ENCODE peak calls at places on chromosomes 13 and 19, in six cellular contexts. One of them, this sample, is unnamed.

GRCh38 chr19:7869910-7870511 is 4.2 kb downstream of the PRR36 start:
- DNase-seq in GM23248: peak
- DNase-seq in colonic mucosa: peak
- DNase-seq in CD4-positive, alpha-beta T cell: no peak
- DNase-seq in transverse colon: peak
- DNase-seq in CD8-positive, alpha-beta T cell: peak
- DNase-seq in this sample: no peak

GRCh38 chr13:66689628-66690027 is 540.5 kb downstream of the PCDH9 start:
- DNase-seq in CD8-positive, alpha-beta T cell: no peak
- DNase-seq in CD4-positive, alpha-beta T cell: no peak
- DNase-seq in transverse colon: no peak
- DNase-seq in colonic mucosa: no peak
- DNase-seq in GM23248: no peak
- DNase-seq in this sample: peak

GRCh38 chr19:9865732-9866627 is 30.9 kb downstream of the PIN1 start:
- DNase-seq in GM23248: no peak
- DNase-seq in colonic mucosa: no peak
- DNase-seq in CD4-positive, alpha-beta T cell: peak
- DNase-seq in transverse colon: no peak
- DNase-seq in CD8-positive, alpha-beta T cell: peak
- DNase-seq in this sample: no peak

GRCh38 chr13:44730099-44730498 is 154.0 kb upstream of the TSC22D1 start:
- DNase-seq in CD8-positive, alpha-beta T cell: no peak
- DNase-seq in GM23248: no peak
- DNase-seq in CD4-positive, alpha-beta T cell: no peak
- DNase-seq in colonic mucosa: no peak
- DNase-seq in transverse colon: no peak
- DNase-seq in this sample: no peak

GRCh38 chr13:70255406-70255991 is 147.2 kb upstream of the KLHL1 start:
- DNase-seq in colonic mucosa: no peak
- DNase-seq in GM23248: no peak
- DNase-seq in transverse colon: no peak
- DNase-seq in CD4-positive, alpha-beta T cell: no peak
- DNase-seq in CD8-positive, alpha-beta T cell: no peak
- DNase-seq in this sample: no peak

GRCh38 chr19:39647918-39648317 is 7.8 kb upstream of the LGALS16 start:
- DNase-seq in colonic mucosa: no peak
- DNase-seq in CD4-positive, alpha-beta T cell: no peak
- DNase-seq in transverse colon: no peak
- DNase-seq in GM23248: no peak
- DNase-seq in CD8-positive, alpha-beta T cell: no peak
- DNase-seq in this sample: no peak

GRCh38 chr13:75461314-75461713 is 20.7 kb downstream of the TBC1D4 start:
- DNase-seq in transverse colon: no peak
- DNase-seq in CD8-positive, alpha-beta T cell: no peak
- DNase-seq in CD4-positive, alpha-beta T cell: no peak
- DNase-seq in colonic mucosa: no peak
- DNase-seq in GM23248: no peak
- DNase-seq in this sample: no peak

GRCh38 chr13:22740264-22740663 is 440.5 kb upstream of the SGCG start:
- DNase-seq in transverse colon: no peak
- DNase-seq in CD8-positive, alpha-beta T cell: no peak
- DNase-seq in GM23248: no peak
- DNase-seq in colonic mucosa: no peak
- DNase-seq in CD4-positive, alpha-beta T cell: no peak
- DNase-seq in this sample: no peak

GRCh38 chr13:23730251-23730650 is 158.9 kb downstream of the MIPEP start:
- DNase-seq in transverse colon: no peak
- DNase-seq in colonic mucosa: no peak
- DNase-seq in GM23248: no peak
- DNase-seq in CD4-positive, alpha-beta T cell: no peak
- DNase-seq in CD8-positive, alpha-beta T cell: no peak
- DNase-seq in this sample: no peak

DNA sequence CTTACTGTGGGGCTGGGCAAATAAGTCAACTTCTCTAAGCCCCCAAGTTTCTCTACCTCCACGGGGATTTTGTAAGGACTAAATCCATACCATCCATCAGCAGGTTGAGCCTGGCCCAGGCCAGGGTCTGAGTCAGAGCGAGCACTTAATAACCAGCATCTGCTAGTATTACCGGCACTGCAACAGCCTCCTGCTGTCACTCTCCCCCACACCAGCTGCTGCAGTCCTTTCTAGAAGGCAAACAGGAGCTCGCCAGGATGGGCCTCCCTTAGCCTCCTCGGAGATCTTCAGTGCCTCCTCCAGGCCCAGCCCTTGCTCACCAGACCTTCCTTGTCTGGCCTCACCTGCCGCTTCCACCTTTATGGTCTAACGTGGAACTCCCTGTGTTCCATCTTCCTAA is 3.2 kb downstream of the NAPA start:
- DNase-seq in GM23248: peak
- DNase-seq in CD8-positive, alpha-beta T cell: no peak
- DNase-seq in CD4-positive, alpha-beta T cell: no peak
- DNase-seq in colonic mucosa: no peak
- DNase-seq in transverse colon: no peak
- DNase-seq in this sample: no peak
- H3K27ac ChIP-seq in GM23248: peak
- H3K27ac ChIP-seq in CD8-positive, alpha-beta T cell: no peak
- H3K27ac ChIP-seq in CD4-positive, alpha-beta T cell: no peak
- H3K27ac ChIP-seq in colonic mucosa: peak
- H3K27ac ChIP-seq in transverse colon: peak
- H3K27ac ChIP-seq in this sample: peak

GRCh38 chr13:99341969-99342722 is 34.9 kb upstream of the GPR183 start:
- DNase-seq in CD4-positive, alpha-beta T cell: no peak
- DNase-seq in transverse colon: no peak
- DNase-seq in colonic mucosa: no peak
- DNase-seq in GM23248: no peak
- DNase-seq in CD8-positive, alpha-beta T cell: no peak
- DNase-seq in this sample: no peak

GRCh38 chr13:99342723-99343315 is 35.6 kb upstream of the GPR183 start:
- DNase-seq in transverse colon: no peak
- DNase-seq in colonic mucosa: no peak
- DNase-seq in CD4-positive, alpha-beta T cell: no peak
- DNase-seq in GM23248: no peak
- DNase-seq in CD8-positive, alpha-beta T cell: no peak
- DNase-seq in this sample: no peak

GRCh38 chr13:99339230-99339721 is 32.1 kb upstream of the GPR183 start:
- DNase-seq in CD4-positive, alpha-beta T cell: no peak
- DNase-seq in transverse colon: no peak
- DNase-seq in CD8-positive, alpha-beta T cell: no peak
- DNase-seq in colonic mucosa: no peak
- DNase-seq in GM23248: no peak
- DNase-seq in this sample: no peak

GRCh38 chr13:99339736-99340392 is 32.7 kb upstream of the GPR183 start:
- DNase-seq in colonic mucosa: no peak
- DNase-seq in CD4-positive, alpha-beta T cell: no peak
- DNase-seq in transverse colon: peak
- DNase-seq in CD8-positive, alpha-beta T cell: peak
- DNase-seq in GM23248: peak
- DNase-seq in this sample: no peak

DNA sequence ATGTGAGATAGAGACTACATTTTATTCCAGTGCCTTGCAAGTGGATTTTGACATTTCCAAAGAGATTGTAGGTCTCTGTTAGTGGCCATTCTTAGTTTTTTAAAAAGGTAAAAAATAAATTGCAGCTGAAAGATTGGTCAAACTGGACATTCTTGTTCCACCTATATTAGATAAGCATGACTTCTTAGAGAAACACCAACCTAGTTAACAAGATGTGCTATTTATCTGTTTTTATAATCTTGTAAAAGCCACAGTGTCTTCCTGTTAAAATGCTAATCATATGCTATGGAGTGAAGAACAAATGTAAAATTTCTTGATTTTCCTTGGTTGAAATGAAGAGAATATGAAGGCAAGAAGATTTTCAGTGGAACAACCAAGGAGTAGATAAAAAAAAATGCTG is 33.4 kb upstream of the GPR183 start:
- DNase-seq in colonic mucosa: no peak
- DNase-seq in CD8-positive, alpha-beta T cell: no peak
- DNase-seq in transverse colon: no peak
- DNase-seq in GM23248: no peak
- DNase-seq in CD4-positive, alpha-beta T cell: no peak
- DNase-seq in this sample: no peak
- H3K27ac ChIP-seq in colonic mucosa: no peak
- H3K27ac ChIP-seq in CD8-positive, alpha-beta T cell: no peak
- H3K27ac ChIP-seq in transverse colon: no peak
- H3K27ac ChIP-seq in GM23248: no peak
- H3K27ac ChIP-seq in CD4-positive, alpha-beta T cell: no peak
- H3K27ac ChIP-seq in this sample: no peak

GRCh38 chr19:14114439-14114838 is 3.1 kb downstream of the PRKACA start:
- DNase-seq in CD4-positive, alpha-beta T cell: no peak
- DNase-seq in GM23248: no peak
- DNase-seq in CD8-positive, alpha-beta T cell: no peak
- DNase-seq in colonic mucosa: no peak
- DNase-seq in transverse colon: no peak
- DNase-seq in this sample: no peak
- H3K27ac ChIP-seq in CD4-positive, alpha-beta T cell: no peak
- H3K27ac ChIP-seq in GM23248: no peak
- H3K27ac ChIP-seq in CD8-positive, alpha-beta T cell: no peak
- H3K27ac ChIP-seq in colonic mucosa: no peak
- H3K27ac ChIP-seq in transverse colon: peak
- H3K27ac ChIP-seq in this sample: peak

DNA sequence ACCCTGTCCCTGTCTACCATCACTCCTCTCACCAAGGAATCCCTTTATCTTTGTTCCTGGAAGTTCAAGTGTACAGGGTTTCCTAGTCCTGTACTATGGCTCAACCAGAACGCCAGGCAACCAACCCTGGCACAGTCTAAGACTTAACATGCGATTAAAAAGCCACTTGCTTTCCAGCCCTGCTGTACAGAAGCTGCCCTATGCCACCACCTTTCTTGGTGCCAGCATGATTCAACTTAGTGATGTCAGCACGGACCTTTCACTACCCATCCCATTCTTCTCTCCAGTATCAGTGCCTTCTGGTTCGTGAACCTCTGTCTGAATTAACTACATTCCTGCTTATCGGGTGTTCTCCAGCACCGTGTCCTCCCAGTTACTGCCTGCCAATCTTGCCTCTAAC is 151.1 kb downstream of the KLF12 start:
- DNase-seq in transverse colon: no peak
- DNase-seq in CD8-positive, alpha-beta T cell: no peak
- DNase-seq in GM23248: no peak
- DNase-seq in colonic mucosa: no peak
- DNase-seq in CD4-positive, alpha-beta T cell: no peak
- DNase-seq in this sample: no peak
- H3K27ac ChIP-seq in transverse colon: no peak
- H3K27ac ChIP-seq in CD8-positive, alpha-beta T cell: no peak
- H3K27ac ChIP-seq in GM23248: no peak
- H3K27ac ChIP-seq in colonic mucosa: no peak
- H3K27ac ChIP-seq in CD4-positive, alpha-beta T cell: no peak
- H3K27ac ChIP-seq in this sample: no peak

GRCh38 chr19:40809358-40810086 is 10.5 kb downstream of the EGLN2 start:
- DNase-seq in colonic mucosa: no peak
- DNase-seq in transverse colon: no peak
- DNase-seq in GM23248: no peak
- DNase-seq in CD8-positive, alpha-beta T cell: no peak
- DNase-seq in CD4-positive, alpha-beta T cell: no peak
- DNase-seq in this sample: no peak
- H3K27ac ChIP-seq in colonic mucosa: no peak
- H3K27ac ChIP-seq in transverse colon: peak
- H3K27ac ChIP-seq in GM23248: peak
- H3K27ac ChIP-seq in CD8-positive, alpha-beta T cell: no peak
- H3K27ac ChIP-seq in CD4-positive, alpha-beta T cell: peak
- H3K27ac ChIP-seq in this sample: peak

DNA sequence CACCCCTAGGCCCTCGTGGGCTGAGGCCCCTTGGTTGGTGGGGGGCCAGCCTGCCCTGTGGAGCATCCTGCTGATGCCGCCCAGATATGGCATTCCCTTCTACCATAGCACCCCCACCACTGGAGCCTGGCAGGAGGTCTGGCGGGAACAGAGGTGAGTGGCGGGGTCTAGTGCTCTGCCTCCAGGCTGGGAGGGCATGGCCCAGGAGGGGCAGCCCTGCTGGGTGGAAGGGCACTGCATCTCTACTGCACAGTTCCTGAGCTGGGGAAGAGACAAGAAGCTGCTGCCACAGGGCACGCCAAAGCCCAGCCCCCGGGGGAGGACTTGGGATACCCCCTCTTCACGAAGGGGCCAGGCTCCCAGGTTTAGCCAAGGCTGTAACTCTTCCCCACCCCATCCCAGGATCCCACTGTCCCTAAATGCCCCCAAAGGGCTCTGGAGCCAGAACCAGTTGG is 2.4 kb upstream of the KMT2B start:
- DNase-seq in colonic mucosa: no peak
- DNase-seq in CD8-positive, alpha-beta T cell: no peak
- DNase-seq in CD4-positive, alpha-beta T cell: no peak
- DNase-seq in GM23248: no peak
- DNase-seq in transverse colon: no peak
- DNase-seq in this sample: no peak
- H3K27ac ChIP-seq in colonic mucosa: peak
- H3K27ac ChIP-seq in CD8-positive, alpha-beta T cell: no peak
- H3K27ac ChIP-seq in CD4-positive, alpha-beta T cell: no peak
- H3K27ac ChIP-seq in GM23248: no peak
- H3K27ac ChIP-seq in transverse colon: peak
- H3K27ac ChIP-seq in this sample: no peak

GRCh38 chr19:1717970-1718264 is 35.4 kb upstream of the ONECUT3 start:
- DNase-seq in GM23248: no peak
- DNase-seq in colonic mucosa: no peak
- DNase-seq in transverse colon: no peak
- DNase-seq in CD4-positive, alpha-beta T cell: no peak
- DNase-seq in CD8-positive, alpha-beta T cell: no peak
- DNase-seq in this sample: no peak

GRCh38 chr19:1719519-1719918 is 33.8 kb upstream of the ONECUT3 start:
- DNase-seq in transverse colon: no peak
- DNase-seq in GM23248: no peak
- DNase-seq in CD8-positive, alpha-beta T cell: no peak
- DNase-seq in CD4-positive, alpha-beta T cell: no peak
- DNase-seq in colonic mucosa: no peak
- DNase-seq in this sample: no peak

GRCh38 chr19:1718382-1719315 is 34.7 kb upstream of the ONECUT3 start:
- DNase-seq in CD4-positive, alpha-beta T cell: no peak
- DNase-seq in CD8-positive, alpha-beta T cell: no peak
- DNase-seq in colonic mucosa: no peak
- DNase-seq in GM23248: no peak
- DNase-seq in transverse colon: no peak
- DNase-seq in this sample: no peak

GRCh38 chr19:1715540-1715939 is 37.8 kb upstream of the ONECUT3 start:
- DNase-seq in GM23248: no peak
- DNase-seq in transverse colon: no peak
- DNase-seq in CD4-positive, alpha-beta T cell: no peak
- DNase-seq in colonic mucosa: no peak
- DNase-seq in CD8-positive, alpha-beta T cell: no peak
- DNase-seq in this sample: no peak

DNA sequence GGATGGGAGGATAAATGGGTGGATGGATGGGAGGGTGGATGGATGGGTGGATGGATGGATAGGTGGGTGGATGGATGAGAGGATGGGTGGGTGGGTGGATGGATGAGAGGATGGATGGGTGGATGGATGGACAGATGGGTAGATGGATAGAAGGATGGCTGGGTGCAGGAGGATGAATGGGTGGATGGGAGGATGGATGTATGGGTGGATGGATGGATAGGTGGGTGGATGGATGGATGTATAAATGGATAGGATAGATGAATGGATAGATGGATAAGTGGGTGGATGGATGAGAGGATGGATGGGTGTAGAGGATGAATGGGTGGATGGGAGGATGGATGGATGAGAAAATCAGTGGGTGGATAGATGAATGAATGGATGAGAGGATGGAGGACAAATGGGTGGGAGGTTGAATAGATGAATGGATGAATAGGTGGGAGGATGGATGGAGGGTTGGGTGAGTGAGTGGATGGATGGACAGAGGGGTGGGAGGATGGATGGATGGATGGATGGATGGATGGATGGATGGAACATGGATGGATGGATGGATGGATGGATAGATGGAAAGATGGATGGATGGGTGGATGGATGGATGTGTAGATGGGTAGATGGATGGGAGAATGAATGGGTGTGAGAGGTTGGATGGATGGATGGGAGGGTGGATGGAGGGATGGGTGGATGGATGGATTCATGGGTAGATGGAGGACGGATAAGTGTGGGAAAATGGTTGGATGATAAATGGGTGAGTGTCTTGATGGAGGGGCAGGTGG is 35.9 kb upstream of the ONECUT3 start:
- DNase-seq in colonic mucosa: no peak
- DNase-seq in CD8-positive, alpha-beta T cell: no peak
- DNase-seq in CD4-positive, alpha-beta T cell: no peak
- DNase-seq in GM23248: no peak
- DNase-seq in transverse colon: no peak
- DNase-seq in this sample: no peak
- H3K27ac ChIP-seq in colonic mucosa: no peak
- H3K27ac ChIP-seq in CD8-positive, alpha-beta T cell: no peak
- H3K27ac ChIP-seq in CD4-positive, alpha-beta T cell: no peak
- H3K27ac ChIP-seq in GM23248: no peak
- H3K27ac ChIP-seq in transverse colon: no peak
- H3K27ac ChIP-seq in this sample: no peak

This sample was measured in substantia nigra.